ENCODE peak calls at places on chromosomes 3 and 15, in eight cellular contexts. One of them, this sample, is unnamed.

GRCh38 chr3:86221601-86222000 is 769.3 kb downstream of the VGLL3 start:
- DNase-seq in GM10248: no peak
- DNase-seq in natural killer cell treated with Interleukin-12 subunit alpha and Interleukin-12 subunit beta and Interleukin-15 and Interleukin-18, amount 100 ng/mL, for 72 hours: no peak
- DNase-seq in AG08395: no peak
- DNase-seq in stimulated activated CD4-positive, alpha-beta T cell treated with anti-CD3 and anti-CD28 coated beads, TNF-alpha, amount 100 ng/mL, for 48 hours: no peak
- DNase-seq in AG08396: no peak
- DNase-seq in C1 segment of cervical spinal cord: no peak
- DNase-seq in ovary: no peak
- DNase-seq in this sample: no peak

GRCh38 chr3:155420869-155421486 is 127.5 kb upstream of the STRIT1 start:
- DNase-seq in stimulated activated CD4-positive, alpha-beta T cell treated with anti-CD3 and anti-CD28 coated beads, TNF-alpha, amount 100 ng/mL, for 48 hours: no peak
- DNase-seq in ovary: no peak
- DNase-seq in natural killer cell treated with Interleukin-12 subunit alpha and Interleukin-12 subunit beta and Interleukin-15 and Interleukin-18, amount 100 ng/mL, for 72 hours: no peak
- DNase-seq in AG08395: no peak
- DNase-seq in C1 segment of cervical spinal cord: no peak
- DNase-seq in GM10248: no peak
- DNase-seq in AG08396: no peak
- DNase-seq in this sample: peak

GRCh38 chr15:41125950-41126642 is 10.0 kb upstream of the INO80 start:
- DNase-seq in AG08395: no peak
- DNase-seq in GM10248: no peak
- DNase-seq in C1 segment of cervical spinal cord: no peak
- DNase-seq in stimulated activated CD4-positive, alpha-beta T cell treated with anti-CD3 and anti-CD28 coated beads, TNF-alpha, amount 100 ng/mL, for 48 hours: no peak
- DNase-seq in AG08396: no peak
- DNase-seq in ovary: no peak
- DNase-seq in natural killer cell treated with Interleukin-12 subunit alpha and Interleukin-12 subunit beta and Interleukin-15 and Interleukin-18, amount 100 ng/mL, for 72 hours: no peak
- DNase-seq in this sample: no peak

GRCh38 chr15:92074646-92075045 is 221.1 kb downstream of the SLCO3A1 start:
- DNase-seq in C1 segment of cervical spinal cord: no peak
- DNase-seq in GM10248: no peak
- DNase-seq in stimulated activated CD4-positive, alpha-beta T cell treated with anti-CD3 and anti-CD28 coated beads, TNF-alpha, amount 100 ng/mL, for 48 hours: no peak
- DNase-seq in natural killer cell treated with Interleukin-12 subunit alpha and Interleukin-12 subunit beta and Interleukin-15 and Interleukin-18, amount 100 ng/mL, for 72 hours: no peak
- DNase-seq in AG08396: peak
- DNase-seq in AG08395: peak
- DNase-seq in ovary: no peak
- DNase-seq in this sample: peak

GRCh38 chr3:22089284-22089683 is 338.3 kb upstream of the ZNF385D start:
- DNase-seq in stimulated activated CD4-positive, alpha-beta T cell treated with anti-CD3 and anti-CD28 coated beads, TNF-alpha, amount 100 ng/mL, for 48 hours: no peak
- DNase-seq in C1 segment of cervical spinal cord: no peak
- DNase-seq in AG08395: peak
- DNase-seq in ovary: no peak
- DNase-seq in natural killer cell treated with Interleukin-12 subunit alpha and Interleukin-12 subunit beta and Interleukin-15 and Interleukin-18, amount 100 ng/mL, for 72 hours: no peak
- DNase-seq in AG08396: no peak
- DNase-seq in GM10248: peak
- DNase-seq in this sample: peak

GRCh38 chr3:10251006-10251405 is 2.7 kb downstream of the TATDN2 start:
- DNase-seq in GM10248: no peak
- DNase-seq in C1 segment of cervical spinal cord: no peak
- DNase-seq in AG08396: no peak
- DNase-seq in natural killer cell treated with Interleukin-12 subunit alpha and Interleukin-12 subunit beta and Interleukin-15 and Interleukin-18, amount 100 ng/mL, for 72 hours: no peak
- DNase-seq in AG08395: no peak
- DNase-seq in stimulated activated CD4-positive, alpha-beta T cell treated with anti-CD3 and anti-CD28 coated beads, TNF-alpha, amount 100 ng/mL, for 48 hours: no peak
- DNase-seq in ovary: no peak
- DNase-seq in this sample: no peak

GRCh38 chr15:93900476-93901400 is 330.6 kb upstream of the MCTP2 start:
- DNase-seq in ovary: no peak
- DNase-seq in stimulated activated CD4-positive, alpha-beta T cell treated with anti-CD3 and anti-CD28 coated beads, TNF-alpha, amount 100 ng/mL, for 48 hours: no peak
- DNase-seq in C1 segment of cervical spinal cord: no peak
- DNase-seq in AG08395: no peak
- DNase-seq in natural killer cell treated with Interleukin-12 subunit alpha and Interleukin-12 subunit beta and Interleukin-15 and Interleukin-18, amount 100 ng/mL, for 72 hours: no peak
- DNase-seq in GM10248: no peak
- DNase-seq in AG08396: no peak
- DNase-seq in this sample: no peak

GRCh38 chr15:29457729-29458128 is 188.1 kb upstream of the NSMCE3 start:
- DNase-seq in AG08396: no peak
- DNase-seq in GM10248: no peak
- DNase-seq in natural killer cell treated with Interleukin-12 subunit alpha and Interleukin-12 subunit beta and Interleukin-15 and Interleukin-18, amount 100 ng/mL, for 72 hours: no peak
- DNase-seq in AG08395: no peak
- DNase-seq in C1 segment of cervical spinal cord: no peak
- DNase-seq in stimulated activated CD4-positive, alpha-beta T cell treated with anti-CD3 and anti-CD28 coated beads, TNF-alpha, amount 100 ng/mL, for 48 hours: no peak
- DNase-seq in ovary: no peak
- DNase-seq in this sample: no peak

GRCh38 chr3:72150634-72151412 is 365.9 kb upstream of the PROK2 start:
- DNase-seq in natural killer cell treated with Interleukin-12 subunit alpha and Interleukin-12 subunit beta and Interleukin-15 and Interleukin-18, amount 100 ng/mL, for 72 hours: no peak
- DNase-seq in ovary: no peak
- DNase-seq in C1 segment of cervical spinal cord: no peak
- DNase-seq in AG08395: no peak
- DNase-seq in GM10248: no peak
- DNase-seq in stimulated activated CD4-positive, alpha-beta T cell treated with anti-CD3 and anti-CD28 coated beads, TNF-alpha, amount 100 ng/mL, for 48 hours: no peak
- DNase-seq in AG08396: no peak
- DNase-seq in this sample: no peak

GRCh38 chr3:26061947-26062346 is 272.1 kb downstream of the OXSM start:
- DNase-seq in AG08396: no peak
- DNase-seq in natural killer cell treated with Interleukin-12 subunit alpha and Interleukin-12 subunit beta and Interleukin-15 and Interleukin-18, amount 100 ng/mL, for 72 hours: no peak
- DNase-seq in AG08395: no peak
- DNase-seq in C1 segment of cervical spinal cord: no peak
- DNase-seq in GM10248: no peak
- DNase-seq in ovary: no peak
- DNase-seq in stimulated activated CD4-positive, alpha-beta T cell treated with anti-CD3 and anti-CD28 coated beads, TNF-alpha, amount 100 ng/mL, for 48 hours: no peak
- DNase-seq in this sample: no peak

GRCh38 chr3:87088984-87089841 is 98.3 kb upstream of the VGLL3 start:
- DNase-seq in C1 segment of cervical spinal cord: peak
- DNase-seq in ovary: peak
- DNase-seq in GM10248: peak
- DNase-seq in AG08396: peak
- DNase-seq in natural killer cell treated with Interleukin-12 subunit alpha and Interleukin-12 subunit beta and Interleukin-15 and Interleukin-18, amount 100 ng/mL, for 72 hours: no peak
- DNase-seq in stimulated activated CD4-positive, alpha-beta T cell treated with anti-CD3 and anti-CD28 coated beads, TNF-alpha, amount 100 ng/mL, for 48 hours: no peak
- DNase-seq in AG08395: peak
- DNase-seq in this sample: no peak

GRCh38 chr15:33048255-33048654 is 146.3 kb downstream of the FMN1 start:
- DNase-seq in stimulated activated CD4-positive, alpha-beta T cell treated with anti-CD3 and anti-CD28 coated beads, TNF-alpha, amount 100 ng/mL, for 48 hours: no peak
- DNase-seq in ovary: no peak
- DNase-seq in AG08396: no peak
- DNase-seq in C1 segment of cervical spinal cord: no peak
- DNase-seq in natural killer cell treated with Interleukin-12 subunit alpha and Interleukin-12 subunit beta and Interleukin-15 and Interleukin-18, amount 100 ng/mL, for 72 hours: no peak
- DNase-seq in AG08395: no peak
- DNase-seq in GM10248: no peak
- DNase-seq in this sample: peak

GRCh38 chr15:58616171-58616570 is 133.3 kb downstream of the ADAM10 start:
- DNase-seq in C1 segment of cervical spinal cord: no peak
- DNase-seq in GM10248: no peak
- DNase-seq in stimulated activated CD4-positive, alpha-beta T cell treated with anti-CD3 and anti-CD28 coated beads, TNF-alpha, amount 100 ng/mL, for 48 hours: no peak
- DNase-seq in natural killer cell treated with Interleukin-12 subunit alpha and Interleukin-12 subunit beta and Interleukin-15 and Interleukin-18, amount 100 ng/mL, for 72 hours: no peak
- DNase-seq in AG08395: no peak
- DNase-seq in ovary: no peak
- DNase-seq in AG08396: no peak
- DNase-seq in this sample: no peak

GRCh38 chr3:4888913-4889846 is 90.1 kb upstream of the BHLHE40 start:
- DNase-seq in AG08395: no peak
- DNase-seq in ovary: no peak
- DNase-seq in C1 segment of cervical spinal cord: no peak
- DNase-seq in natural killer cell treated with Interleukin-12 subunit alpha and Interleukin-12 subunit beta and Interleukin-15 and Interleukin-18, amount 100 ng/mL, for 72 hours: peak
- DNase-seq in stimulated activated CD4-positive, alpha-beta T cell treated with anti-CD3 and anti-CD28 coated beads, TNF-alpha, amount 100 ng/mL, for 48 hours: no peak
- DNase-seq in GM10248: peak
- DNase-seq in AG08396: no peak
- DNase-seq in this sample: no peak

GRCh38 chr15:42138968-42139386 is 17.5 kb downstream of the PLA2G4F start:
- DNase-seq in AG08396: no peak
- DNase-seq in AG08395: no peak
- DNase-seq in stimulated activated CD4-positive, alpha-beta T cell treated with anti-CD3 and anti-CD28 coated beads, TNF-alpha, amount 100 ng/mL, for 48 hours: no peak
- DNase-seq in ovary: no peak
- DNase-seq in C1 segment of cervical spinal cord: no peak
- DNase-seq in GM10248: no peak
- DNase-seq in natural killer cell treated with Interleukin-12 subunit alpha and Interleukin-12 subunit beta and Interleukin-15 and Interleukin-18, amount 100 ng/mL, for 72 hours: no peak
- DNase-seq in this sample: no peak

GRCh38 chr3:192038726-192039125 is 577.8 kb downstream of the PYDC2 start:
- DNase-seq in AG08396: no peak
- DNase-seq in C1 segment of cervical spinal cord: no peak
- DNase-seq in AG08395: no peak
- DNase-seq in GM10248: no peak
- DNase-seq in natural killer cell treated with Interleukin-12 subunit alpha and Interleukin-12 subunit beta and Interleukin-15 and Interleukin-18, amount 100 ng/mL, for 72 hours: no peak
- DNase-seq in stimulated activated CD4-positive, alpha-beta T cell treated with anti-CD3 and anti-CD28 coated beads, TNF-alpha, amount 100 ng/mL, for 48 hours: no peak
- DNase-seq in ovary: no peak
- DNase-seq in this sample: peak

GRCh38 chr3:116836286-116836685 is 126.7 kb downstream of the TUSC7 start:
- DNase-seq in AG08396: no peak
- DNase-seq in natural killer cell treated with Interleukin-12 subunit alpha and Interleukin-12 subunit beta and Interleukin-15 and Interleukin-18, amount 100 ng/mL, for 72 hours: no peak
- DNase-seq in AG08395: no peak
- DNase-seq in ovary: no peak
- DNase-seq in GM10248: no peak
- DNase-seq in stimulated activated CD4-positive, alpha-beta T cell treated with anti-CD3 and anti-CD28 coated beads, TNF-alpha, amount 100 ng/mL, for 48 hours: no peak
- DNase-seq in C1 segment of cervical spinal cord: no peak
- DNase-seq in this sample: no peak

GRCh38 chr3:171867976-171868375 is 24.8 kb downstream of the TMEM212 start:
- DNase-seq in ovary: no peak
- DNase-seq in GM10248: no peak
- DNase-seq in AG08395: no peak
- DNase-seq in stimulated activated CD4-positive, alpha-beta T cell treated with anti-CD3 and anti-CD28 coated beads, TNF-alpha, amount 100 ng/mL, for 48 hours: no peak
- DNase-seq in natural killer cell treated with Interleukin-12 subunit alpha and Interleukin-12 subunit beta and Interleukin-15 and Interleukin-18, amount 100 ng/mL, for 72 hours: no peak
- DNase-seq in AG08396: no peak
- DNase-seq in C1 segment of cervical spinal cord: no peak
- DNase-seq in this sample: peak

GRCh38 chr3:3013299-3013698 is 96.9 kb downstream of the IL5RA start:
- DNase-seq in GM10248: no peak
- DNase-seq in AG08396: no peak
- DNase-seq in AG08395: no peak
- DNase-seq in C1 segment of cervical spinal cord: no peak
- DNase-seq in stimulated activated CD4-positive, alpha-beta T cell treated with anti-CD3 and anti-CD28 coated beads, TNF-alpha, amount 100 ng/mL, for 48 hours: no peak
- DNase-seq in natural killer cell treated with Interleukin-12 subunit alpha and Interleukin-12 subunit beta and Interleukin-15 and Interleukin-18, amount 100 ng/mL, for 72 hours: no peak
- DNase-seq in ovary: no peak
- DNase-seq in this sample: no peak

GRCh38 chr3:105334138-105334882 is 32.4 kb upstream of the ALCAM start:
- DNase-seq in natural killer cell treated with Interleukin-12 subunit alpha and Interleukin-12 subunit beta and Interleukin-15 and Interleukin-18, amount 100 ng/mL, for 72 hours: no peak
- DNase-seq in stimulated activated CD4-positive, alpha-beta T cell treated with anti-CD3 and anti-CD28 coated beads, TNF-alpha, amount 100 ng/mL, for 48 hours: no peak
- DNase-seq in AG08396: peak
- DNase-seq in AG08395: peak
- DNase-seq in ovary: no peak
- DNase-seq in GM10248: no peak
- DNase-seq in C1 segment of cervical spinal cord: no peak
- DNase-seq in this sample: no peak

GRCh38 chr15:29695486-29696167 is 126.6 kb downstream of the TJP1 start:
- DNase-seq in C1 segment of cervical spinal cord: no peak
- DNase-seq in GM10248: no peak
- DNase-seq in stimulated activated CD4-positive, alpha-beta T cell treated with anti-CD3 and anti-CD28 coated beads, TNF-alpha, amount 100 ng/mL, for 48 hours: no peak
- DNase-seq in ovary: no peak
- DNase-seq in AG08395: no peak
- DNase-seq in AG08396: no peak
- DNase-seq in natural killer cell treated with Interleukin-12 subunit alpha and Interleukin-12 subunit beta and Interleukin-15 and Interleukin-18, amount 100 ng/mL, for 72 hours: no peak
- DNase-seq in this sample: peak

GRCh38 chr3:73137736-73138403 is 76.4 kb downstream of the EBLN2 start:
- DNase-seq in ovary: no peak
- DNase-seq in stimulated activated CD4-positive, alpha-beta T cell treated with anti-CD3 and anti-CD28 coated beads, TNF-alpha, amount 100 ng/mL, for 48 hours: no peak
- DNase-seq in C1 segment of cervical spinal cord: no peak
- DNase-seq in natural killer cell treated with Interleukin-12 subunit alpha and Interleukin-12 subunit beta and Interleukin-15 and Interleukin-18, amount 100 ng/mL, for 72 hours: no peak
- DNase-seq in AG08395: no peak
- DNase-seq in AG08396: no peak
- DNase-seq in GM10248: no peak
- DNase-seq in this sample: no peak

GRCh38 chr15:33296050-33296449 is 14.7 kb upstream of the RYR3 start:
- DNase-seq in natural killer cell treated with Interleukin-12 subunit alpha and Interleukin-12 subunit beta and Interleukin-15 and Interleukin-18, amount 100 ng/mL, for 72 hours: no peak
- DNase-seq in AG08396: no peak
- DNase-seq in C1 segment of cervical spinal cord: no peak
- DNase-seq in ovary: no peak
- DNase-seq in AG08395: no peak
- DNase-seq in stimulated activated CD4-positive, alpha-beta T cell treated with anti-CD3 and anti-CD28 coated beads, TNF-alpha, amount 100 ng/mL, for 48 hours: no peak
- DNase-seq in GM10248: no peak
- DNase-seq in this sample: peak

GRCh38 chr3:58837863-58838255 is 171.3 kb upstream of the FAM3D start:
- DNase-seq in ovary: no peak
- DNase-seq in GM10248: no peak
- DNase-seq in AG08395: peak
- DNase-seq in AG08396: peak
- DNase-seq in stimulated activated CD4-positive, alpha-beta T cell treated with anti-CD3 and anti-CD28 coated beads, TNF-alpha, amount 100 ng/mL, for 48 hours: no peak
- DNase-seq in C1 segment of cervical spinal cord: no peak
- DNase-seq in natural killer cell treated with Interleukin-12 subunit alpha and Interleukin-12 subunit beta and Interleukin-15 and Interleukin-18, amount 100 ng/mL, for 72 hours: no peak
- DNase-seq in this sample: no peak

This sample was measured in OCI-LY7.